ENCODE peak calls at places on chromosome 4, in nine cellular contexts. S, N, F, M, W, A, L, X and D are unnamed samples.

GRCh38 chr4:116015062-116015461 is 901.6 kb upstream of the NDST4 start:
- DNase-seq in X (no peak), W (no peak), M (no peak), L (no peak), N (no peak), F (peak), S (no peak), A (peak), D (no peak)

GRCh38 chr4:108361886-108362285 is 193.2 kb upstream of the LEF1 start:
- DNase-seq in X (no peak), M (no peak), L (no peak), N (no peak), F (no peak), W (no peak), A (no peak), S (no peak), D (no peak)

GRCh38 chr4:22678851-22679517 is 13.8 kb upstream of the GBA3 start:
- DNase-seq in X (no peak), A (no peak), N (no peak), F (no peak), M (no peak), S (no peak), L (no peak), W (no peak), D (no peak)

GRCh38 chr4:56619816-56620215 is 61.3 kb downstream of the HOPX start:
- DNase-seq in M (no peak), A (peak), L (no peak), X (no peak), S (no peak), W (no peak), F (no peak), N (no peak), D (no peak)

GRCh38 chr4:2256156-2256731 is 5.7 kb downstream of the MXD4 start:
- DNase-seq in L (no peak), N (no peak), S (no peak), A (no peak), F (no peak), M (no peak), W (no peak), X (no peak), D (no peak)

GRCh38 chr4:14850374-14851097 is 151.7 kb upstream of the CPEB2 start:
- DNase-seq in W (no peak), F (no peak), A (no peak), S (no peak), M (no peak), L (no peak), N (no peak), X (no peak), D (no peak)

GRCh38 chr4:158169516-158169915 is 3.3 kb downstream of the GASK1B start:
- DNase-seq in M (no peak), A (no peak), F (no peak), S (no peak), L (no peak), W (peak), N (no peak), X (no peak), D (no peak)

GRCh38 chr4:176150283-176150682 is 45.1 kb downstream of the SPATA4 start:
- DNase-seq in M (no peak), N (no peak), X (no peak), W (peak), L (no peak), S (no peak), A (peak), F (peak), D (no peak)

GRCh38 chr4:163331629-163332360 is 601 bp downstream of the NPY1R start:
- DNase-seq in F (no peak), A (peak), S (no peak), X (no peak), W (peak), N (no peak), M (no peak), L (peak), D (no peak)

GRCh38 chr4:26952891-26953290 is 92.2 kb downstream of the STIM2 start:
- DNase-seq in L (no peak), F (no peak), M (no peak), S (no peak), N (no peak), W (no peak), X (no peak), A (no peak), D (no peak)

GRCh38 chr4:4762909-4763814 is 96.3 kb upstream of the MSX1 start:
- DNase-seq in N (no peak), X (peak), A (peak), F (no peak), S (no peak), M (peak), L (no peak), W (peak), D (no peak)

GRCh38 chr4:77415689-77416088 is 189.9 kb upstream of the CXCL13 start:
- DNase-seq in M (no peak), S (no peak), F (no peak), W (no peak), L (no peak), N (no peak), X (no peak), A (no peak), D (no peak)

GRCh38 chr4:153963216-153963615 is 174.3 kb upstream of the SFRP2 start:
- DNase-seq in A (no peak), W (no peak), F (no peak), M (no peak), L (peak), N (no peak), S (no peak), X (no peak), D (no peak)

GRCh38 chr4:3168029-3168428 is 80.9 kb upstream of the MSANTD1 start:
- DNase-seq in F (no peak), S (no peak), M (no peak), A (peak), X (no peak), W (peak), N (no peak), L (no peak), D (no peak)

GRCh38 chr4:41375561-41375960 is 118.8 kb downstream of the UCHL1 start:
- DNase-seq in N (no peak), F (no peak), M (no peak), A (no peak), X (no peak), W (no peak), L (no peak), S (no peak), D (no peak)

GRCh38 chr4:139743027-139743426 is 77.4 kb downstream of the MGST2 start:
- DNase-seq in X (no peak), W (no peak), L (no peak), F (no peak), A (no peak), M (no peak), S (no peak), N (no peak), D (no peak)

GRCh38 chr4:13294961-13295605 is 189.1 kb downstream of the RAB28 start:
- DNase-seq in L (no peak), M (no peak), N (no peak), F (no peak), W (peak), A (no peak), X (no peak), S (no peak), D (no peak)